ENCODE peak calls at places on chromosomes 16 and 17, in five cellular contexts. One of them, this sample, is unnamed.

GRCh38 chr16:84144301-84144858 is 597 bp downstream of the HSDL1 start:
- DNase-seq in neural crest cell: peak
- DNase-seq in iPS-NIHi11: peak
- DNase-seq in NCI-H187: no peak
- DNase-seq in NCI-H1092 treated with DMSO at 0.1 percent for 48 hours: peak
- DNase-seq in this sample: no peak

GRCh38 chr16:86443508-86444130 is 66.7 kb upstream of the FOXF1 start:
- DNase-seq in neural crest cell: no peak
- DNase-seq in iPS-NIHi11: no peak
- DNase-seq in NCI-H187: no peak
- DNase-seq in NCI-H1092 treated with DMSO at 0.1 percent for 48 hours: no peak
- DNase-seq in this sample: no peak

GRCh38 chr17:45038771-45039634 is 12.4 kb downstream of the DCAKD start:
- DNase-seq in neural crest cell: no peak
- DNase-seq in iPS-NIHi11: peak
- DNase-seq in NCI-H187: no peak
- DNase-seq in NCI-H1092 treated with DMSO at 0.1 percent for 48 hours: no peak
- DNase-seq in this sample: no peak

GRCh38 chr17:69723741-69724140 is 309.2 kb downstream of the MAP2K6 start:
- DNase-seq in neural crest cell: no peak
- DNase-seq in iPS-NIHi11: peak
- DNase-seq in NCI-H187: no peak
- DNase-seq in NCI-H1092 treated with DMSO at 0.1 percent for 48 hours: no peak
- DNase-seq in this sample: no peak

GRCh38 chr16:88899901-88900648 is 33.6 kb upstream of the PABPN1L start:
- DNase-seq in neural crest cell: no peak
- DNase-seq in iPS-NIHi11: no peak
- DNase-seq in NCI-H187: no peak
- DNase-seq in NCI-H1092 treated with DMSO at 0.1 percent for 48 hours: no peak
- DNase-seq in this sample: no peak

GRCh38 chr16:71297252-71297651 is 8.1 kb upstream of the CMTR2 start:
- DNase-seq in neural crest cell: no peak
- DNase-seq in iPS-NIHi11: no peak
- DNase-seq in NCI-H187: no peak
- DNase-seq in NCI-H1092 treated with DMSO at 0.1 percent for 48 hours: no peak
- DNase-seq in this sample: no peak

GRCh38 chr17:12859520-12859919 is 70.2 kb downstream of the ARHGAP44 start:
- DNase-seq in neural crest cell: no peak
- DNase-seq in iPS-NIHi11: no peak
- DNase-seq in NCI-H187: no peak
- DNase-seq in NCI-H1092 treated with DMSO at 0.1 percent for 48 hours: no peak
- DNase-seq in this sample: no peak

GRCh38 chr17:14359251-14359939 is 58.5 kb downstream of the HS3ST3B1 start:
- DNase-seq in neural crest cell: no peak
- DNase-seq in iPS-NIHi11: no peak
- DNase-seq in NCI-H187: no peak
- DNase-seq in NCI-H1092 treated with DMSO at 0.1 percent for 48 hours: no peak
- DNase-seq in this sample: no peak

GRCh38 chr17:79952915-79953314 is 82.8 kb downstream of the TBC1D16 start:
- DNase-seq in neural crest cell: no peak
- DNase-seq in iPS-NIHi11: no peak
- DNase-seq in NCI-H187: no peak
- DNase-seq in NCI-H1092 treated with DMSO at 0.1 percent for 48 hours: no peak
- DNase-seq in this sample: no peak

GRCh38 chr16:88868974-88869672 is 2.7 kb upstream of the PABPN1L start:
- DNase-seq in neural crest cell: no peak
- DNase-seq in iPS-NIHi11: no peak
- DNase-seq in NCI-H187: no peak
- DNase-seq in NCI-H1092 treated with DMSO at 0.1 percent for 48 hours: no peak
- DNase-seq in this sample: no peak

GRCh38 chr17:177762-178161 is 3.7 kb downstream of the DOC2B start:
- DNase-seq in neural crest cell: no peak
- DNase-seq in iPS-NIHi11: no peak
- DNase-seq in NCI-H187: no peak
- DNase-seq in NCI-H1092 treated with DMSO at 0.1 percent for 48 hours: no peak
- DNase-seq in this sample: no peak

GRCh38 chr17:15945493-15946209 is 721 bp downstream of the ADORA2B start:
- DNase-seq in neural crest cell: no peak
- DNase-seq in iPS-NIHi11: peak
- DNase-seq in NCI-H187: no peak
- DNase-seq in NCI-H1092 treated with DMSO at 0.1 percent for 48 hours: no peak
- DNase-seq in this sample: no peak

This sample was measured in NCI-H146.